ENCODE peak calls at places on chromosomes 12 and 14, in ten cellular contexts. N, L, I, F, E, H, Z, T, P and U are unnamed samples.

GRCh38 chr14:32560213-32560857 is 231.2 kb downstream of the AKAP6 start:
- DNase-seq in E (no peak), P (peak; percentile 93), L (peak; percentile 20), Z (no peak), I (peak; percentile 66), T (peak; percentile 56), H (peak; percentile 81), F (peak; percentile 75), N (no peak), U (peak; percentile 54)

GRCh38 chr14:92690171-92691011 is 58.0 kb downstream of the LGMN start:
- DNase-seq in P (peak; percentile 46), L (no peak), F (peak; percentile 25), E (no peak), Z (no peak), H (peak; percentile 44), I (peak; percentile 57), T (no peak), N (no peak), U (peak; percentile 56)

GRCh38 chr14:67819563-67820411 is at the start of gene RAD51B:
- DNase-seq in I (peak; percentile 88), L (peak; percentile 88), H (peak; percentile 56), F (peak; percentile 89), Z (peak; percentile 86), T (peak; percentile 79), E (peak; percentile 83), N (peak; percentile 63), P (peak; percentile 77), U (peak; percentile 100)

GRCh38 chr12:114275937-114276785 is 129.8 kb downstream of the TBX5 start:
- DNase-seq in H (no peak), L (no peak), P (peak; percentile 68), I (no peak), Z (no peak), E (no peak), N (no peak), T (no peak), F (no peak), U (no peak)

GRCh38 chr14:49634547-49635334 is at the start of gene DNAAF2:
- DNase-seq in I (peak; percentile 77), H (peak; percentile 18), T (peak; percentile 48), L (peak; percentile 79), E (peak; percentile 81), P (peak; percentile 73), N (peak; percentile 7), F (peak; percentile 62), Z (peak; percentile 72), U (peak; percentile 36)

GRCh38 chr12:45076417-45077031 is 25.6 kb upstream of the DBX2 start:
- DNase-seq in L (no peak), E (no peak), T (no peak), I (no peak), F (no peak), P (no peak), Z (no peak), H (no peak), N (no peak), U (no peak)

GRCh38 chr14:56210570-56210969 is 92.4 kb downstream of the PELI2 start:
- DNase-seq in T (no peak), E (no peak), F (no peak), H (no peak), Z (no peak), P (peak; percentile 48), N (no peak), L (no peak), I (no peak), U (no peak)

GRCh38 chr14:49505026-49505766 is 81.0 kb downstream of the RPS29 start:
- DNase-seq in N (no peak), I (no peak), F (peak; percentile 59), T (no peak), H (peak; percentile 88), E (no peak), Z (no peak), L (no peak), P (peak; percentile 9), U (no peak)

GRCh38 chr14:76904740-76905569 is 78.7 kb downstream of the LRRC74A start:
- DNase-seq in P (peak; percentile 97), F (peak; percentile 52), T (no peak), E (peak; percentile 83), I (peak; percentile 87), Z (peak; percentile 77), L (peak; percentile 79), H (peak; percentile 93), N (peak; percentile 49), U (peak; percentile 99)

GRCh38 chr12:25256005-25256404 is 5.3 kb upstream of the KRAS start:
- DNase-seq in E (no peak), N (no peak), L (no peak), Z (no peak), F (no peak), I (no peak), P (no peak), T (no peak), H (no peak), U (no peak)

GRCh38 chr12:14995583-14996425 is 23.0 kb downstream of the PDE6H start:
- DNase-seq in P (peak; percentile 70), I (no peak), N (no peak), Z (no peak), H (peak; percentile 60), L (peak; percentile 74), T (no peak), F (peak; percentile 70), E (peak; percentile 48), U (peak; percentile 8)

GRCh38 chr12:88501976-88502938 is 78.0 kb downstream of the KITLG start:
- DNase-seq in H (peak; percentile 17), Z (no peak), L (no peak), T (no peak), I (no peak), E (no peak), P (peak; percentile 71), F (no peak), N (no peak), U (no peak)

GRCh38 chr14:49879683-49880204 is 13.1 kb upstream of the ARF6 start:
- DNase-seq in N (peak; percentile 64), E (peak; percentile 39), H (peak; percentile 84), L (peak; percentile 62), T (no peak), Z (peak; percentile 53), I (peak; percentile 36), P (peak; percentile 59), F (peak; percentile 87), U (peak; percentile 51)

GRCh38 chr12:53231859-53232640 is at the start of gene RARG:
- DNase-seq in E (no peak), F (peak; percentile 70), Z (peak; percentile 57), P (peak; percentile 72), T (no peak), L (peak; percentile 45), H (peak; percentile 71), N (no peak), I (peak; percentile 90), U (peak; percentile 87)

GRCh38 chr14:34718750-34719304 is 4.4 kb upstream of the CFL2 start:
- DNase-seq in I (peak; percentile 58), N (no peak), P (peak; percentile 67), F (no peak), E (no peak), H (peak; percentile 25), T (no peak), L (no peak), Z (no peak), U (no peak)

GRCh38 chr14:78848234-78848820 is 678.2 kb downstream of the NRXN3 start:
- DNase-seq in E (no peak), T (peak; percentile 59), N (no peak), P (peak; percentile 9), Z (no peak), I (peak; percentile 23), L (peak; percentile 15), H (peak; percentile 22), F (peak; percentile 67), U (peak; percentile 10)

GRCh38 chr12:115440438-115440837 is 756.5 kb upstream of the TBX3 start:
- DNase-seq in L (no peak), P (peak; percentile 59), T (no peak), F (peak; percentile 84), E (no peak), N (no peak), I (peak; percentile 66), Z (no peak), H (peak; percentile 75), U (peak; percentile 59)

GRCh38 chr14:68682166-68683103 is 110.4 kb downstream of the ZFP36L1 start:
- DNase-seq in Z (peak; percentile 44), F (peak; percentile 64), N (peak; percentile 85), I (peak; percentile 80), E (peak; percentile 80), L (no peak), H (peak; percentile 92), T (no peak), P (peak; percentile 100), U (peak; percentile 99)

GRCh38 chr14:48140804-48141203 is 465.4 kb upstream of the MDGA2 start:
- DNase-seq in T (no peak), L (no peak), F (no peak), H (no peak), E (no peak), N (no peak), P (no peak), Z (no peak), I (no peak), U (peak; percentile 22)

GRCh38 chr14:104913413-104913812 is 11.3 kb upstream of the PLD4 start:
- DNase-seq in Z (no peak), L (no peak), E (no peak), P (no peak), T (no peak), N (no peak), I (no peak), H (no peak), F (no peak), U (no peak)

GRCh38 chr12:47039756-47040155 is 39.7 kb upstream of the PCED1B start:
- DNase-seq in I (no peak), H (no peak), E (no peak), T (no peak), L (no peak), Z (no peak), N (no peak), F (no peak), P (no peak), U (no peak)

GRCh38 chr12:131157739-131158138 is 204.0 kb downstream of the ADGRD1 start:
- DNase-seq in P (no peak), N (no peak), E (no peak), F (no peak), L (no peak), I (no peak), T (no peak), H (no peak), Z (no peak), U (no peak)

GRCh38 chr12:47886471-47887240 is 18.1 kb downstream of the VDR start:
- DNase-seq in Z (no peak), P (no peak), F (no peak), H (no peak), L (no peak), E (no peak), N (no peak), T (no peak), I (no peak), U (no peak)

GRCh38 chr12:115407723-115408122 is 723.7 kb upstream of the TBX3 start:
- DNase-seq in P (no peak), L (no peak), T (no peak), Z (no peak), H (no peak), N (no peak), F (no peak), I (no peak), E (no peak), U (no peak)

GRCh38 chr14:33948143-33948962 is 2.5 kb downstream of the EGLN3 start:
- DNase-seq in L (no peak), E (no peak), H (no peak), T (no peak), F (no peak), P (no peak), N (no peak), Z (no peak), I (no peak), U (no peak)

GRCh38 chr14:89533761-89534160 is 116.7 kb upstream of the FOXN3 start:
- DNase-seq in T (no peak), P (no peak), H (no peak), N (no peak), L (no peak), I (no peak), F (no peak), Z (no peak), E (no peak), U (no peak)

GRCh38 chr12:28313631-28314030 is 123.4 kb downstream of the CCDC91 start:
- DNase-seq in I (peak; percentile 6), N (no peak), E (no peak), P (peak; percentile 9), F (no peak), Z (no peak), T (no peak), H (peak; percentile 40), L (no peak), U (peak; percentile 2)

GRCh38 chr12:14567311-14568195 is at the start of gene PLBD1:
- DNase-seq in Z (peak; percentile 10), H (no peak), N (no peak), I (peak; percentile 43), E (no peak), F (peak; percentile 81), P (peak; percentile 21), L (no peak), T (peak; percentile 37), U (no peak)